ENCODE peak calls at places on chromosomes 6 and 20, in nine cellular contexts. I is mucosa of descending colon, C is heart left ventricle, J is choroid plexus epithelial cell, L is neural crest cell, F is cardiac fibroblast, H is pancreas, Z is hepatocyte, E is Peyer's patch. G is an unnamed sample.

GRCh38 chr6:31948306-31948705 is 2.4 kb downstream of the CFB start:
- DNase-seq in Z (no peak), C (no peak), H (no peak), F (no peak), E (no peak), J (no peak), L (no peak), I (no peak), G (no peak)

GRCh38 chr20:47382746-47383145 is 26.2 kb upstream of the ZMYND8 start:
- DNase-seq in H (no peak), E (no peak), F (no peak), I (no peak), Z (no peak), L (no peak), C (no peak), J (no peak), G (no peak)

GRCh38 chr6:151389640-151390275 is 1.6 kb downstream of the ZBTB2 start:
- DNase-seq in H (peak; percentile 58), F (peak; percentile 79), E (no peak), Z (peak; percentile 77), C (peak; percentile 81), J (peak; percentile 71), I (peak; percentile 76), L (peak; percentile 49), G (no peak)

GRCh38 chr6:133948472-133948871 is 4.6 kb upstream of the TBPL1 start:
- DNase-seq in F (no peak), J (no peak), H (no peak), I (peak; percentile 29), C (no peak), E (no peak), Z (no peak), L (no peak), G (no peak)

GRCh38 chr6:52726741-52727535 is 36.3 kb downstream of the GSTA2 start:
- DNase-seq in E (no peak), L (no peak), Z (no peak), C (no peak), I (no peak), H (no peak), J (no peak), F (no peak), G (no peak)

GRCh38 chr6:53103993-53104675 is 38.9 kb downstream of the FBXO9 start:
- DNase-seq in I (no peak), H (no peak), F (peak; percentile 9), C (no peak), L (no peak), J (peak; percentile 13), E (no peak), Z (no peak), G (no peak)

GRCh38 chr6:88374556-88374955 is 208.4 kb upstream of the CNR1 start:
- DNase-seq in J (no peak), Z (no peak), H (no peak), F (no peak), E (no peak), I (no peak), L (no peak), C (no peak), G (no peak)

GRCh38 chr20:25484911-25485511 is 77.5 kb downstream of the GINS1 start:
- DNase-seq in C (no peak), J (peak; percentile 33), H (no peak), F (peak; percentile 44), Z (no peak), I (no peak), L (no peak), E (no peak), G (no peak)

GRCh38 chr20:53162251-53162835 is 190.2 kb downstream of the TSHZ2 start:
- DNase-seq in E (no peak), L (peak; percentile 10), I (peak; percentile 13), H (no peak), Z (peak; percentile 67), F (peak; percentile 51), J (peak; percentile 64), C (peak; percentile 32), G (no peak)

GRCh38 chr20:19605759-19606158 is 152.3 kb upstream of the RIN2 start:
- DNase-seq in J (no peak), Z (no peak), F (no peak), H (no peak), L (no peak), E (no peak), I (no peak), C (no peak), G (no peak)

GRCh38 chr6:81937296-81937937 is 184.9 kb upstream of the TENT5A start:
- DNase-seq in E (no peak), Z (peak; percentile 16), F (no peak), J (peak; percentile 19), L (no peak), C (no peak), H (no peak), I (no peak), G (no peak)

GRCh38 chr20:57123139-57123903 is 143.1 kb downstream of the BMP7 start:
- DNase-seq in E (no peak), H (no peak), C (no peak), Z (no peak), L (no peak), J (no peak), F (no peak), I (no peak), G (no peak)

GRCh38 chr20:51190783-51191180 is 167.9 kb upstream of the KCNG1 start:
- DNase-seq in L (no peak), H (no peak), Z (no peak), I (no peak), E (no peak), J (no peak), F (peak; percentile 41), C (no peak), G (no peak)

GRCh38 chr6:158219229-158219628 is 51.1 kb downstream of the GTF2H5 start:
- DNase-seq in E (no peak), J (peak; percentile 99), F (peak; percentile 94), H (no peak), I (peak; percentile 43), Z (peak; percentile 48), L (no peak), C (no peak), G (no peak)

DNA sequence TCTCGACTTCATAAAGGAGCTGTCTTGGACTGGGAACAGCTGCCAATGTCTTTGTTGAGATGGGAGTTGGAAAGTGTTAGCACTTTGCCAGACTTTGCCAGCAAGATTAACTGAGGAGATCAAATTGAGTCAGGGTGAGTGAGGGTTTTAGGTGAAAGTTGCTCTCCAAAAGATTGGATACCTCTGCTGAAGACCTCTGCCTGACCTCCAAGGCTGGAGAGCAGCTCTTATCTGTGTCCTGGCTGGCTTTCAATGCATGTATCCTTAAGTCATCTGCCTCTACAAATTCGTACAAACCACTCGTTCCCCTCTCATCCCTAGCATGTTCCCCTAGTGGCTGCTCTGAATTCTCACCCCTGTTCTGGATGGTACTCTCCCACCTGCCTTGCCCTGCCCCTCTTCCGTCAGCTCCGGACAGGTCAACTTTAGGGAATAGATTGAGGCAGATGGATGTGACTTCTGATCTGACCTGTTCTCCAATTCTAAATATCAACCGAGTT is at the start of gene EFCAB8:
- DNase-seq in C (no peak), J (no peak), E (no peak), F (no peak), L (no peak), H (no peak), I (no peak), Z (no peak), G (no peak)
- TF ChIP-seq CTCF in C (no peak), J (peak; percentile 20), E (no peak), F (peak; percentile 9), L (no peak), H (no peak), I (no peak), Z (no peak), G (no peak)

DNA sequence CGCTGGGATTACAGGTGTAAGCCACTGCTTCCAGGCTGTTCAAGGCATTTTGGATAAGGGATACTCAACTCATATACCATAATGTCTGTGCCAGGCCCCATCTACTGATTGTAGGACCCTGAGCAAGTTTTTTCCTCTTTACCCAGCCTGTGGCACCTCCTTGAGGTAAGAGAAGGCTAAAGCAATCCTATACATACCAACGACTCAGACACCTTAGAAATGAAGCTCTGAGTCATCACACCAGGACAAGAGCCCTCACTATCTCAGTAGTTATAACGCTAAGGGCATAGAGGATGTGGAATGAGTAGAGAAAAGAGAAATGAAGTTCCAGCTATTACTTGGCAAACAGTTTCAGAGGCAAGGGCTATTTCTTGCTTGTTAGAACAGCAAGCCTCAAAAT is 16.9 kb downstream of the NDRG3 start:
- DNase-seq in H (no peak), E (no peak), Z (peak; percentile 31), C (no peak), J (peak; percentile 59), I (no peak), F (peak; percentile 8), L (no peak), G (no peak)
- TF ChIP-seq CTCF in H (no peak), E (no peak), Z (peak; percentile 29), C (no peak), J (peak; percentile 35), I (no peak), F (no peak), L (peak; percentile 29), G (no peak)

GRCh38 chr6:43391448-43392031 is 22.1 kb upstream of the ZNF318 start:
- DNase-seq in Z (peak; percentile 15), C (no peak), E (no peak), H (no peak), L (no peak), J (no peak), I (no peak), F (no peak), G (peak; percentile 57)

GRCh38 chr6:43383021-43383667 is 13.7 kb upstream of the ZNF318 start:
- DNase-seq in L (no peak), H (no peak), F (peak; percentile 59), Z (no peak), J (peak; percentile 47), C (no peak), I (no peak), E (no peak), G (no peak)

GRCh38 chr6:43389713-43390265 is 20.3 kb upstream of the ZNF318 start:
- DNase-seq in C (no peak), Z (no peak), J (no peak), I (no peak), L (no peak), H (no peak), F (no peak), E (no peak), G (no peak)

GRCh38 chr6:43386492-43386891 is 17.0 kb upstream of the ZNF318 start:
- DNase-seq in E (no peak), I (no peak), L (no peak), Z (peak; percentile 28), C (no peak), J (no peak), F (no peak), H (no peak), G (no peak)
- TF ChIP-seq CTCF in E (peak; percentile 43), I (no peak), L (peak; percentile 65), Z (peak; percentile 43), C (peak; percentile 18), J (no peak), F (no peak), H (no peak), G (peak; percentile 69)

DNA sequence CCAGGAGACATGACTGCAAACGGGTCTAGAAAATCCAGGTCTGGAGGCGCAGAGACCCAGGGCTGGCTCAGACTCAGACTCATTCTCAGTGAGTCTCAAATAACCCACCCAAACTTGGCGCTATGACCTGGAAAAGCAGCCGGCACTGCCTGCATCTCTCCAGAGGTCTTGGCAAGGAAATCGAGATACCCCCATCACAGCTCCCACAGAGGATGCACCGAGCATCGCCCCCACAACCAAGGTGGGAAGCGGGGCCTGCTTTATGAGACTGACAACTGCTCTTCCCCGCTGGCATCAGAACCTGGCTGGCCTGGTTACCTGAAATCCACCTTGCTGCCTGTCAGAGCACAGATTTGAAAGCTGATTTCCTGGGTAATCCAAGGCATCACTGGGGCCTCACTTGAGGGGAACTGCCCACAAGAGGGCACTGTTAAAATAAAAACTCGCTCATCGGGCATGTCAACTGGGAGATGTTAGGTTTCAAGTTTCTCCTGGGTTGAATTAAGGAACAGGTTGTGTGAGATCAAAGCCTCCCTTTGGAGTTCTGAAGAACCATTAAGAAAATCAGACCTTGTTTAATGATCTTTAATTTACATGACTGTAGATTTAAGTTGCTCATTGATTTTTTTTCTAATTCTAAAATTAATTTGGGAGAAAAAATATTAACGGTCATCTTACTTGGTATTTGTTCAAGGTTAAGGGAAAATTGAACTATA is 55.0 kb downstream of the KIF16B start:
- DNase-seq in J (peak; percentile 73), Z (peak; percentile 60), I (peak; percentile 77), F (peak; percentile 60), H (no peak), E (no peak), L (peak; percentile 42), C (no peak), G (no peak)
- TF ChIP-seq CTCF in J (peak; percentile 84), Z (peak; percentile 71), I (no peak), F (peak; percentile 60), H (peak; percentile 42), E (peak; percentile 46), L (peak; percentile 75), C (peak; percentile 48), G (peak; percentile 16)

G was measured in natural killer cell.